ENCODE peak calls at places on chromosome 18, in six cellular contexts. D is HepG2, R is WTC11, I is K562, N is H1, C is endothelial cell of umbilical vein. X is an unnamed sample.
A peak's percentile ranks its signal among the peaks of the same experiment; 100 is the strongest.

GRCh38 chr18:31245820-31246219 is 72.1 kb upstream of the DSG1 start:
- DNase-seq in D (no peak), C (no peak), N (no peak), R (no peak), I (no peak), X (no peak)

GRCh38 chr18:27808678-27809077 is 368.3 kb downstream of the CDH2 start:
- DNase-seq in D (no peak), R (no peak), I (no peak), C (no peak), N (no peak), X (no peak)

GRCh38 chr18:2134364-2134763 is 436.9 kb downstream of the METTL4 start:
- DNase-seq in D (no peak), R (no peak), N (no peak), C (no peak), I (no peak), X (no peak)

GRCh38 chr18:12049983-12050811 is 43.4 kb upstream of the ANKRD62 start:
- DNase-seq in I (no peak), R (no peak), D (no peak), C (no peak), N (no peak), X (no peak)

GRCh38 chr18:12849548-12849947 is 34.5 kb downstream of the PTPN2 start:
- DNase-seq in N (no peak), I (no peak), C (no peak), D (no peak), R (no peak), X (no peak)

GRCh38 chr18:10205136-10205535 is 249.3 kb upstream of the APCDD1 start:
- DNase-seq in N (no peak), D (no peak), R (no peak), I (no peak), C (no peak), X (no peak)

GRCh38 chr18:61199131-61199903 is 133.9 kb upstream of the CDH20 start:
- DNase-seq in R (no peak), N (no peak), C (no peak), I (no peak), D (no peak), X (no peak)

GRCh38 chr18:37385846-37386435 is 179.7 kb downstream of the CELF4 start:
- DNase-seq in R (no peak), D (peak; percentile 13), I (peak; percentile 32), N (no peak), C (peak; percentile 44), X (no peak)

GRCh38 chr18:58863539-58864145 is 1.0 kb upstream of the ZNF532 start:
- DNase-seq in R (peak; percentile 46), D (no peak), I (no peak), N (no peak), C (peak; percentile 31), X (no peak)

GRCh38 chr18:10926565-10927194 is 222.7 kb downstream of the PIEZO2 start:
- DNase-seq in D (no peak), N (no peak), I (no peak), C (peak; percentile 91), R (no peak), X (no peak)

GRCh38 chr18:57502624-57503023 is 67.5 kb downstream of the ONECUT2 start:
- DNase-seq in N (no peak), R (no peak), C (no peak), I (no peak), D (no peak), X (no peak)

GRCh38 chr18:50629148-50629631 is 69.3 kb downstream of the MAPK4 start:
- DNase-seq in C (no peak), R (no peak), N (no peak), D (no peak), I (no peak), X (no peak)

GRCh38 chr18:35971661-35972196 is 750 bp upstream of the RMP24 start:
- DNase-seq in R (no peak), I (no peak), D (peak; percentile 10), N (no peak), C (no peak), X (no peak)

DNA sequence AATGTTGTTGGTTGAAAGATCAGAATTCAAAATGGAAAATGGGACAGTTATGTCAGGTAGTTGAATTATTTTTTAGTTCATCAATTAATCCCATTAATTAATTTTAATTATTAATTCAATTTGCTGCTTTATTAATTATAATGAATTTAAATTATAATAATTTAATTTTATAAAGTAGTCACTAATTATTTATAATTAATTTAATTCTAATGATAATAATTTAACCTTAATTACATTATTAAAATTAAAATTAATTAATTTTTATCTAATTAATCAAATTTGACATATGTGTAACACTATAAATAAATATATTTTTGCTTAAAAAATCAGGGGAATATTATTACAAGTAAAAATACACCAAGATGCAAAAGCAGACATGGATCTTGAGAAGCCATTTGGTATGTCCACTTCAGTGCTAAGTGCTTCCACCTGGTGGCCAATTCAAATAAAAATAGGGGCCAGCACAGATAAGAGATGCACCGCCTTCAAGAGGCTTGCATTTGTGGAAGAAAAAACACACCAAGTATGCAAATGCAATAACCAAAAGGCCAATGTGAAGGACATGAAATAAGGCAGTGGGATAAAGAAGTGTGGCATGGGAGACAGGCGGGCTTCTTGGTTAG is 73.2 kb downstream of the MBP start:
- DNase-seq in R (peak; percentile 52), N (no peak), I (peak; percentile 54), D (peak; percentile 65), C (peak; percentile 67), X (peak; percentile 44)
- TF ChIP-seq JUN in R (no peak), N (no peak), I (no peak), D (no peak), C (no peak), X (no peak)

GRCh38 chr18:76353046-76353445 is 142.0 kb downstream of the ZNF516 start:
- DNase-seq in I (no peak), C (no peak), R (no peak), D (no peak), N (no peak), X (no peak)

GRCh38 chr18:76354348-76354747 is 140.7 kb downstream of the ZNF516 start:
- DNase-seq in N (no peak), I (no peak), D (no peak), R (no peak), C (peak; percentile 4), X (no peak)

GRCh38 chr18:76350134-76351025 is 144.7 kb downstream of the ZNF516 start:
- DNase-seq in C (no peak), R (no peak), N (no peak), I (no peak), D (no peak), X (no peak)

GRCh38 chr18:76353500-76353899 is 141.5 kb downstream of the ZNF516 start:
- DNase-seq in C (no peak), D (no peak), R (no peak), I (no peak), N (no peak), X (no peak)

GRCh38 chr18:76351961-76352581 is 143.0 kb downstream of the ZNF516 start:
- DNase-seq in C (no peak), N (no peak), R (no peak), D (peak; percentile 80), I (no peak), X (peak; percentile 24)
- TF ChIP-seq JUN in C (no peak), N (no peak), R (no peak), D (no peak), I (no peak), X (no peak)

GRCh38 chr18:3368193-3368592 is 81.8 kb upstream of the TGIF1 start:
- DNase-seq in C (no peak), N (no peak), D (no peak), R (no peak), I (no peak), X (no peak)
- TF ChIP-seq JUN in C (no peak), N (no peak), D (no peak), R (no peak), I (no peak), X (no peak)

GRCh38 chr18:72648079-72648478 is 103.9 kb upstream of the CBLN2 start:
- DNase-seq in R (no peak), C (no peak), D (no peak), N (no peak), I (no peak), X (no peak)

GRCh38 chr18:72651033-72651432 is 106.9 kb upstream of the CBLN2 start:
- DNase-seq in D (no peak), N (no peak), I (no peak), R (no peak), C (no peak), X (no peak)

DNA sequence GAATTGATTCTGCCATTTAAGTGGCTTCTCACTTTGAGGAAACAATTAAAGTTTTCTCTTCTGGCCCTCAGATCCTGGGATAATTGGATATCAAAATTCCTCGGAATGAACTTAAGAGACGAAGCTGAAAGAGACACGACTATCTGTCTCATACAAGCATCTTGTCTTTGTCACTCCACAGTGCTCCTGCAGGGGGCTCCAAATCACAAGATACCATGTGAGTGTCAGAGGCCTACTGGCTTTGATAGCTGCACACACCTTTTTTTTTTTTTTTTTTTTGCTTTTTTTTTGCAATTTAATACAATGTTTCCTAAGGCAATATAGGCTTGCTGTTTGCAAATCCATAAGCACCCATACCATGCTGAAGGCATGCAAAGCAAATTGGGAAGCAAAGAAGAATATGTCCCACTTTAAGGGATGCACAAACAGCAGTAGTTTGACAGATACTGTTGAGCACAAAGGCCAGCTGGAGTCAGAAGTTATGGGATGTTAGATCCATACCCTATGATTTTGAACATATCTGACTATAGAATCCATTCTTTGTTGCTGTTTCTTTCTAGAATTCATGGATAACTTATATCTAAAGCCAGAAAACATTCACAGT is 109.0 kb upstream of the CBLN2 start:
- DNase-seq in N (peak; percentile 29), I (peak; percentile 13), D (peak; percentile 48), C (peak; percentile 26), R (peak; percentile 77), X (peak; percentile 4)
- TF ChIP-seq JUN in N (no peak), I (no peak), D (no peak), C (no peak), R (no peak), X (no peak)

GRCh38 chr18:78607784-78608183 is 371.8 kb upstream of the SALL3 start:
- DNase-seq in C (no peak), D (no peak), N (no peak), I (no peak), R (no peak), X (no peak)
- TF ChIP-seq JUN in C (no peak), D (no peak), N (no peak), I (no peak), R (no peak), X (no peak)

GRCh38 chr18:76920974-76921373 is 98.6 kb downstream of the ZNF236 start:
- DNase-seq in R (no peak), I (no peak), D (no peak), C (no peak), N (no peak), X (no peak)

GRCh38 chr18:76927216-76927725 is 104.9 kb downstream of the ZNF236 start:
- DNase-seq in I (no peak), N (no peak), D (no peak), R (no peak), C (no peak), X (no peak)

GRCh38 chr18:76923485-76924085 is 101.2 kb downstream of the ZNF236 start:
- DNase-seq in N (peak; percentile 15), I (peak; percentile 33), D (peak; percentile 30), C (peak; percentile 13), R (peak; percentile 77), X (peak; percentile 5)

GRCh38 chr18:76922107-76922506 is 99.8 kb downstream of the ZNF236 start:
- DNase-seq in C (peak; percentile 66), N (peak; percentile 25), I (peak; percentile 11), D (peak; percentile 22), R (peak; percentile 62), X (peak; percentile 8)
- TF ChIP-seq JUN in C (no peak), N (no peak), I (no peak), D (no peak), R (no peak), X (no peak)